ENCODE peak calls at places on chromosomes 4 and X, in eight cellular contexts. X is GM10248; W is activated B cell treated with CpG ODN at 0.5 μM for 24 hours; P is cardiac fibroblast; S is endodermal cell; T is CD4-positive, alpha-beta T cell; Y is lower leg skin; Z is fibroblast of mammary gland. D is an unnamed sample.

GRCh38 chrX:5051831-5052491 is 1176.7 kb downstream of the NLGN4X start:
- DNase-seq in Y (peak; percentile 86), T (no peak), W (no peak), X (no peak), Z (peak; percentile 47), S (peak; percentile 43), P (peak; percentile 51), D (no peak)

GRCh38 chr4:69858683-69859082 is 1.3 kb downstream of the SULT1E1 start:
- DNase-seq in S (no peak), Z (peak; percentile 64), Y (no peak), X (no peak), P (peak; percentile 68), W (no peak), T (no peak), D (no peak)

GRCh38 chrX:24133280-24133679 is 16.2 kb upstream of the ZFX start:
- DNase-seq in S (no peak), P (no peak), W (no peak), X (no peak), Z (no peak), T (no peak), Y (no peak), D (no peak)

GRCh38 chrX:40201486-40201885 is 103.7 kb upstream of the BCOR start:
- DNase-seq in X (peak; percentile 56), P (no peak), Y (no peak), T (no peak), S (no peak), Z (no peak), W (no peak), D (peak; percentile 52)

GRCh38 chr4:55733874-55734437 is 85.6 kb upstream of the EXOC1L start:
- DNase-seq in P (peak; percentile 67), Z (peak; percentile 71), S (no peak), X (no peak), T (no peak), Y (peak; percentile 93), W (no peak), D (no peak)

GRCh38 chrX:72349190-72349589 is 43.5 kb upstream of the CITED1 start:
- DNase-seq in T (no peak), Y (no peak), X (peak; percentile 30), S (no peak), P (no peak), W (no peak), Z (peak; percentile 39), D (peak; percentile 24)

GRCh38 chrX:23890933-23891332 is 16.8 kb downstream of the APOO start:
- DNase-seq in Y (no peak), P (no peak), T (no peak), Z (no peak), S (no peak), X (no peak), W (no peak), D (no peak)

GRCh38 chrX:40893251-40893910 is 158.0 kb upstream of the MED14 start:
- DNase-seq in T (no peak), Y (no peak), P (peak; percentile 55), X (no peak), S (no peak), Z (no peak), W (no peak), D (no peak)

GRCh38 chr4:110019153-110019552 is 106.5 kb downstream of the EGF start:
- DNase-seq in Y (no peak), Z (no peak), X (no peak), P (no peak), W (no peak), T (no peak), S (no peak), D (no peak)

GRCh38 chrX:74613350-74614192 is 853 bp downstream of the RLIM start:
- DNase-seq in X (no peak), T (peak; percentile 31), P (peak; percentile 49), S (peak; percentile 52), Z (peak; percentile 45), W (no peak), Y (no peak), D (no peak)
- TF ChIP-seq CTCF in X (peak; percentile 8), T (no peak), P (peak; percentile 6), S (no peak), Z (no peak), W (no peak), Y (no peak), D (no peak)

DNA sequence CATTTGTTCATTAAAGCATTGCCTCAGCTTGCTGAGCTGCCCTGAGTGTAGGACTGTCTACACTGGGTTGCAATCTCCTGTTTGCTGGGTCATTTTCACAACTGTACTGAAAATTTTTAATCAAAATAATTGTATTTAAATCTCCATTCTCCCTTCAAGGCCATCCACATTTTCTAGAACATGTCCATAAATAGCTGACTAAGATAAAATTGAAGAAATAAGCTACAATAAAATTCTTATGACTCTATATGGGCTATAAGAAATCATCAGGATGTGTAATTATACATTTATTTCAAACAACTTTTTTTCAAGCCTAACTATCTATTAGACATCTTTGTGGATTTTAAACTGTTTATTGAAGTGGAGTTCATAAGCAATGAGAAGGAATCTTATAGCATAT is 272.7 kb upstream of the CPEB2 start:
- DNase-seq in T (no peak), Z (no peak), X (no peak), S (no peak), P (no peak), Y (no peak), W (no peak), D (no peak)
- TF ChIP-seq CTCF in T (no peak), Z (no peak), X (no peak), S (no peak), P (no peak), Y (no peak), W (no peak), D (no peak)

GRCh38 chr4:40547446-40548132 is 82.1 kb downstream of the RBM47 start:
- DNase-seq in Z (peak; percentile 57), Y (no peak), P (no peak), X (no peak), W (no peak), S (no peak), T (no peak), D (no peak)

GRCh38 chr4:40548256-40548655 is 81.4 kb downstream of the RBM47 start:
- DNase-seq in W (no peak), T (no peak), S (no peak), P (no peak), Z (peak; percentile 62), X (no peak), Y (no peak), D (no peak)

GRCh38 chr4:40552536-40552935 is 77.1 kb downstream of the RBM47 start:
- DNase-seq in Y (no peak), P (no peak), Z (no peak), X (no peak), S (peak; percentile 56), T (no peak), W (no peak), D (no peak)

GRCh38 chr4:40553995-40554394 is 75.7 kb downstream of the RBM47 start:
- DNase-seq in Z (no peak), P (peak; percentile 16), S (no peak), W (no peak), T (no peak), X (no peak), Y (no peak), D (no peak)

GRCh38 chr4:40550900-40551546 is 78.6 kb downstream of the RBM47 start:
- DNase-seq in X (peak; percentile 65), T (no peak), P (peak; percentile 74), Z (peak; percentile 53), Y (no peak), S (no peak), W (no peak), D (peak; percentile 32)
- TF ChIP-seq CTCF in X (peak; percentile 56), T (peak; percentile 33), P (peak; percentile 51), Z (peak; percentile 49), Y (no peak), S (peak; percentile 69), W (no peak), D (peak; percentile 34)

GRCh38 chr4:159455675-159456235 is 352.9 kb downstream of the RAPGEF2 start:
- DNase-seq in X (peak; percentile 38), T (no peak), W (no peak), Z (peak; percentile 55), Y (no peak), P (peak; percentile 61), S (peak; percentile 70), D (peak; percentile 26)
- TF ChIP-seq CTCF in X (peak; percentile 58), T (no peak), W (no peak), Z (peak; percentile 87), Y (no peak), P (peak; percentile 87), S (peak; percentile 84), D (peak; percentile 22)

GRCh38 chrX:135740683-135741149 is 27.3 kb downstream of the CT45A3 start:
- DNase-seq in P (no peak), T (peak; percentile 41), Z (no peak), Y (peak; percentile 73), W (no peak), X (peak; percentile 45), S (peak; percentile 70), D (peak; percentile 57)
- TF ChIP-seq CTCF in P (peak; percentile 8), T (peak; percentile 29), Z (peak; percentile 28), Y (no peak), W (no peak), X (peak; percentile 40), S (peak; percentile 45), D (peak; percentile 48)

GRCh38 chr4:104063341-104063740 is 343.6 kb upstream of the TACR3 start:
- DNase-seq in X (no peak), T (no peak), W (no peak), Z (no peak), S (no peak), Y (no peak), P (no peak), D (no peak)

GRCh38 chr4:104066533-104066932 is 346.7 kb upstream of the TACR3 start:
- DNase-seq in X (no peak), Z (no peak), T (no peak), P (no peak), Y (no peak), S (no peak), W (no peak), D (no peak)

GRCh38 chr4:104064650-104065577 is 345.1 kb upstream of the TACR3 start:
- DNase-seq in W (no peak), Y (no peak), T (no peak), X (peak; percentile 11), P (peak; percentile 43), Z (peak; percentile 34), S (peak; percentile 81), D (peak; percentile 30)
- TF ChIP-seq CTCF in W (no peak), Y (no peak), T (no peak), X (no peak), P (peak; percentile 19), Z (peak; percentile 44), S (peak; percentile 92), D (no peak)

DNA sequence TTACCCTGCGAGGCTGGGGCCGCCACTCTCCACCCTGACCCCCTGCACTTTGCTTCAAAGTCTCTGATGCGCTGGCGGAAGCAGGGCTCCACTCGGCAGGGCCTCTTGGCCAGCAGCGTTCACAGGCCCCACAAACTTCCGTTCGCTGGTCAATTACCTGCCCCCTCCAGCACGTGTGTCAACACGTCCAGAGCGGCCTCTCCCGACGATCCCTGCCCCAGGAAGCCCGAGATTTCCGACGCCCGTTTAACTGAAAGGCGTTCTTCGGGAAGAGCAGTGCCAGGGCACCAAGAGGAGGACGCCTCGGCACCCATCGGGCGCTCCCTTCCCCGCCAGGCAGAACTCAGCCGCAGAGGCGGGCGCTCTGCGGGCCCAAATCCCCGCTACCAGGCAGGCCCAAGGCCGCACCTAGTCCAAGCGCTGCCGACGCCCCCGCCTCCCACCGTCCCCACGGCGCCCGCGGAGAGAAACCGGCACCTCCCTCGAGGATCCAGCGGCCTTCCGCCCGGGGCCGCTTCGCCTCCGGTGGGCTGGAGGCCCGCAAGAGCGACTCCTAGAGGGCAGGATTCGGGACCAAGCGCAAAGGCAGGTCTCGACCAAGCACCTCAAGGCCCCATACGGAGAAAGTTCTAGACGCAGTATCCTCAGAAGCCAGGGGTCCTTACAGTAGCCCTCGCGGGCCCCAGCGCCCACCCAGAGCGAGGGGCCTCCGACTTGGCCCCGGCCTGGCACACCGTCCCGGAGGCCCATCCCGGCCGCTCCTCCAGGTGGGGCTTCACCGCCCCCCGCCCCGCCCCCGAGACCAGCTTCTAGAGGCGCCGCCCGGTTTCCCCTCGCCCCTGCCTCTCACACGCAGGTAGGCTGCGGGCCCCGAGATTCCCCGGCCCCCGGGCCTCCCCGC is 586 bp downstream of the BCAP31 start:
- DNase-seq in X (peak; percentile 65), Z (peak; percentile 38), T (peak; percentile 50), Y (no peak), S (peak; percentile 76), P (peak; percentile 41), W (peak; percentile 54), D (peak; percentile 73)
- TF ChIP-seq CTCF in X (peak; percentile 51), Z (peak; percentile 28), T (no peak), Y (no peak), S (peak; percentile 62), P (peak; percentile 34), W (no peak), D (no peak)

D was measured in activated CD8-positive, alpha-beta T cell treated with anti-CD3 and anti-CD28 coated beads for 36 hours.